ENCODE peak calls at places on chromosomes 12 and 14, in seven cellular contexts. F, S, P, M, I, H and Z are unnamed samples.

GRCh38 chr14:68552597-68552996 is 240.3 kb downstream of the ZFP36L1 start:
- DNase-seq in F (no peak), S (no peak), P (no peak), M (no peak), I (no peak), H (peak; percentile 63), Z (peak; percentile 45)

GRCh38 chr12:54891717-54892478 is 37.6 kb downstream of the MUCL1 start:
- DNase-seq in F (no peak), S (peak; percentile 59), P (no peak), M (peak; percentile 1), I (peak; percentile 35), H (no peak), Z (no peak)

GRCh38 chr12:120394483-120395367 is 25.8 kb upstream of the MSI1 start:
- DNase-seq in F (no peak), S (no peak), P (peak; percentile 80), M (no peak), I (no peak), H (no peak), Z (no peak)

GRCh38 chr12:109020136-109020535 is 732 bp downstream of the SVOP start:
- DNase-seq in F (no peak), S (no peak), P (no peak), M (no peak), I (no peak), H (no peak), Z (no peak)

GRCh38 chr14:67722293-67722692 is 20.6 kb downstream of the RDH12 start:
- DNase-seq in F (no peak), S (no peak), P (no peak), M (peak; percentile 75), I (no peak), H (peak; percentile 47), Z (peak; percentile 56)

GRCh38 chr12:70243510-70244331 is 488 bp downstream of the CNOT2 start:
- DNase-seq in F (peak; percentile 51), S (peak; percentile 42), P (peak; percentile 81), M (peak; percentile 77), I (peak; percentile 78), H (peak; percentile 61), Z (peak; percentile 52)

GRCh38 chr12:127809236-127809635 is 457.7 kb upstream of the TMEM132C start:
- DNase-seq in F (no peak), S (peak; percentile 56), P (no peak), M (peak; percentile 62), I (no peak), H (peak; percentile 88), Z (peak; percentile 83)

GRCh38 chr12:88185988-88186387 is 43.9 kb downstream of the TMTC3 start:
- DNase-seq in F (no peak), S (no peak), P (no peak), M (peak; percentile 46), I (no peak), H (peak; percentile 70), Z (peak; percentile 82)